ENCODE peak calls at places on chromosomes 4 and X, in four cellular contexts. F, O, T and I are unnamed samples.
A peak's percentile ranks its signal among the peaks of the same experiment; 100 is the strongest.

GRCh38 chr4:55879224-55879623 is 25.8 kb downstream of the EXOC1 start:
- DNase-seq in F (no peak), O (no peak), T (no peak), I (no peak)

GRCh38 chrX:109974906-109975655 is 27.8 kb upstream of the TMEM164 start:
- DNase-seq in O (no peak), F (no peak), T (no peak), I (no peak)

GRCh38 chr4:127138586-127138985 is 494.2 kb upstream of the INTU start:
- DNase-seq in T (no peak), F (no peak), O (no peak), I (no peak)

GRCh38 chrX:38260231-38260630 is 39.6 kb upstream of the SRPX start:
- DNase-seq in F (no peak), T (no peak), O (no peak), I (no peak)

GRCh38 chr4:2255501-2256155 is 6.3 kb downstream of the MXD4 start:
- DNase-seq in O (peak; percentile 67), F (no peak), T (peak; percentile 47), I (peak; percentile 87)

GRCh38 chrX:134377537-134377936 is 82.4 kb upstream of the HPRT1 start:
- DNase-seq in O (no peak), T (no peak), F (no peak), I (no peak)

GRCh38 chrX:11665144-11666040 is at the start of gene ARHGAP6:
- DNase-seq in O (peak; percentile 44), F (no peak), T (peak; percentile 32), I (peak; percentile 85)

GRCh38 chr4:32864713-32865351 is 2144.7 kb downstream of the PCDH7 start:
- DNase-seq in O (no peak), F (no peak), T (no peak), I (no peak)

GRCh38 chrX:85851418-85851817 is 195.9 kb downstream of the CHM start:
- DNase-seq in T (peak; percentile 48), O (peak; percentile 51), F (no peak), I (no peak)

GRCh38 chrX:129954804-129955203 is 27.6 kb upstream of the BCORL1 start:
- DNase-seq in F (no peak), T (peak; percentile 46), O (no peak), I (no peak)

GRCh38 chr4:76905521-76905920 is 7.6 kb upstream of the SOWAHB start:
- DNase-seq in T (no peak), F (no peak), O (no peak), I (no peak)

GRCh38 chr4:136412708-136413107 is 1119.6 kb downstream of the PCDH18 start:
- DNase-seq in O (no peak), F (no peak), T (no peak), I (no peak)

GRCh38 chr4:76011700-76012387 is 4.5 kb upstream of the CXCL9 start:
- DNase-seq in T (no peak), F (no peak), O (no peak), I (no peak)

GRCh38 chr4:60724623-60725022 is 475.5 kb upstream of the ADGRL3 start:
- DNase-seq in F (no peak), O (no peak), T (no peak), I (no peak)

GRCh38 chrX:56728752-56729151 is 291 bp upstream of the NBDY start:
- DNase-seq in T (no peak), F (no peak), O (no peak), I (no peak)

DNA sequence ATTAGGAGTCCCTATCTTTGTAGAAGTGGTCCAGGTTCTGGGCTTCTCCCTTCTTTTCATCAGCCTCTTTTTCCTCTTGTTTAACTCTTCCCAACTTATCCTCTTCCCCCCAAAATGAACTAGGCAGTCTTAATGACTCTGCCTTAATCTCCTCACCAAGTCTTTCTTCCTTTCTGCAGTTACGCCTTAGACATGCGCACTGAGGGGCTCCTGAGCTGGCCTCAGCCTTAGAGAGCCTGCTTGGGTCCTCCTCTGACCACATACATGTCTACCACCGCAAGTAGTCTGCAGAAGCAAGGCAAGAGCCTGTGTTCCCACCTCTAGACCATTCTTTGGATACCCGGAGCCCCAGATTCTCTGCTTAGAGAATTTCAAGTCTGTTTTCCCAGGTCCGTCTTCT is 199.9 kb downstream of the MGST2 start:
- DNase-seq in O (no peak), F (no peak), T (no peak), I (no peak)
- H3K27ac ChIP-seq in O (no peak overlapping the region), F (no peak overlapping the region), T (no peak overlapping the region), I (no peak overlapping the region)

DNA sequence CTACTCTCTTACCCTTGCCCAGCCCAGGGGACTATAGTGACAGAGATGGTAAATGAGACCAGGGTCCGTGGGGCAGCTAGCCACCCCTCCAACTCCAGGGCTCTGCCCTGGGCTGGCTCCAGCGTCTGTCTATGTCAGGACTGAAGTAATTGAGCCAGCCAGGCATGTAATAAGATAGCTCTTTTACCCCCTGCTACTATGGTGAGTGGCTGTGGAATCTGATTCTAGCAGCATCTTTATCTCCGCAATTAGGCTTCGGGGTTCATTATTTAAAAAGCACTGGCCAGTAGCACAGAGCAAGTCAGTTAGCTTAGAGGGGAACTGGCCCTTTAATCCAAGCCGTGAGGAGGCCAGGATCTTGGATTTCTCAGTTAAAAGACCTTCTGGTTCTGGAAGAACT is 123.3 kb upstream of the RAI2 start:
- DNase-seq in F (no peak), T (no peak), O (no peak), I (no peak)
- H3K4me3 ChIP-seq in F (no peak overlapping the region), T (no peak overlapping the region), O (no peak overlapping the region), I (no peak overlapping the region)

GRCh38 chr4:40238700-40239548 is 42.1 kb downstream of the RHOH start:
- DNase-seq in T (no peak), O (no peak), F (no peak), I (no peak)
- H3K27ac ChIP-seq in T (no peak overlapping the region), O (no peak overlapping the region), F (no peak overlapping the region), I (no peak overlapping the region)

GRCh38 chr4:151291485-151291884 is 14.5 kb downstream of the PRSS48 start:
- DNase-seq in F (no peak), O (no peak), T (no peak), I (no peak)

GRCh38 chr4:151287409-151287808 is 10.4 kb downstream of the PRSS48 start:
- DNase-seq in O (no peak), F (no peak), T (no peak), I (no peak)

GRCh38 chr4:151294833-151295496 is 18.0 kb downstream of the PRSS48 start:
- DNase-seq in F (no peak), T (peak; percentile 53), O (no peak), I (no peak)

GRCh38 chr4:151296227-151296626 is 19.3 kb downstream of the PRSS48 start:
- DNase-seq in T (peak; percentile 56), F (no peak), O (no peak), I (no peak)

DNA sequence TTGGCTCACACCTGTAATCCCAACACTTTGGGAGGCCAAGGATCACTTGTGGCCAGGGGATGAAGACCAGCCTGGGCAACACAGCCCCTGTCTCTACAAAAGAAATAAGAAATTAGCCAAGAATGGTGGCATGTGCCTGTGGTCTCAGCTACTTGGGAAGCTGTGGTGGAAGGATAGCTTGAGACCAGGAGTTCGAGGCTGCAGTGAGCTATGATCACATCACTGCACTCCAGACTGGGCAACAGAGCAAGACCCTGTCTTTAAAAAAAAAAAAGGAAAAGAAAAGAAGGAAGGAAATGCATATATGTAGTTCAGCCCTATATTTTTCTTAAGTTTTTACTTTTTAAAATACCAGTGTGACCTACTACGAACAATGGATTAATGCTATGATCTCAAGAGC is 15.1 kb downstream of the PRSS48 start:
- DNase-seq in F (no peak), O (no peak), T (no peak), I (no peak)
- H3K4me3 ChIP-seq in F (no peak overlapping the region), O (no peak overlapping the region), T (no peak overlapping the region), I (no peak overlapping the region)

GRCh38 chr4:155950461-155950860 is 3.2 kb downstream of the CTSO start:
- DNase-seq in T (no peak), O (no peak), F (no peak), I (no peak)

GRCh38 chr4:155954939-155955338 is 1.3 kb upstream of the CTSO start:
- DNase-seq in O (no peak), F (no peak), T (no peak), I (no peak)

GRCh38 chr4:155953151-155954117 is at the start of gene CTSO:
- DNase-seq in F (peak; percentile 23), O (peak; percentile 91), T (peak; percentile 80), I (peak; percentile 91)

GRCh38 chr4:155952546-155952945 is 1.1 kb downstream of the CTSO start:
- DNase-seq in O (no peak), T (no peak), F (no peak), I (no peak)

DNA sequence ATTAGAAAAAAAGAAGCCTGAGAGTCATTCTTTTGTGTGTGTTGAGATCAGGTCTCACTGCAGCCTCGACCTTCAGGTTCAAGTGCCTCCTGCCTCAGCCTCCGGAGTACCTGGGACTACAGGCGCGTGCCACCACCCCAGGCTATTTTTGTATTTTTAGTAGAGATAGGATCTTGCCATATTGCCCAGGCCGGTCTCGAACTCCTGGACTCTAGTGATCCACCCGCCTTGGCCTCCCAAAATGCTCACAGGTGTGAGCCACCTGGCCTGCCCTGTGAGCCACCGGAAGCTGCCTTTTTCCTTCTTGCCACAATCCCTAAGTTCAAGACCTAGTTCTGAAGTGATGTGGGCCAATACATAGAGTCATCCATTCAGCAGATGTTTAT is 445 bp upstream of the CTSO start:
- DNase-seq in T (no peak), O (no peak), F (no peak), I (peak; percentile 50)
- H3K27ac ChIP-seq in T (peak overlapping the region; percentile 99), O (peak overlapping the region; percentile 99), F (peak overlapping the region; percentile 91), I (peak overlapping the region; percentile 95)